ENCODE peak calls at places on chromosomes 1 and 21, in eight cellular contexts. G is fibroblast of pulmonary artery, E is keratinocyte, T is AG04449, P is IMR-90, N is OCI-LY7, D is skeletal muscle cell, F is BE2C. V is an unnamed sample.

GRCh38 chr1:3518256-3518655 is 63.8 kb downstream of the ARHGEF16 start:
- DNase-seq in E (no peak), F (no peak), P (no peak), D (no peak), G (no peak), T (no peak), N (no peak), V (no peak)

GRCh38 chr1:228555074-228555989 is 68.2 kb downstream of the RNF187 start:
- DNase-seq in P (no peak), F (peak), E (no peak), D (no peak), N (peak), T (no peak), G (no peak), V (no peak)

GRCh38 chr1:90340604-90341003 is 345.7 kb downstream of the ZNF326 start:
- DNase-seq in G (no peak), N (no peak), P (no peak), F (no peak), T (no peak), D (no peak), E (no peak), V (no peak)

GRCh38 chr1:27968692-27969091 is 8.9 kb downstream of the XKR8 start:
- DNase-seq in T (peak), E (peak), F (no peak), D (peak), P (peak), N (no peak), G (peak), V (no peak)

GRCh38 chr1:201096977-201097856 is 15.0 kb downstream of the CACNA1S start:
- DNase-seq in N (no peak), P (no peak), F (no peak), G (no peak), E (no peak), D (no peak), T (no peak), V (no peak)

GRCh38 chr1:75053207-75053606 is 81.0 kb upstream of the LHX8 start:
- DNase-seq in F (no peak), T (no peak), P (no peak), E (no peak), D (no peak), N (no peak), G (no peak), V (no peak)

GRCh38 chr1:13583964-13584791 is 546 bp downstream of the PDPN start:
- DNase-seq in P (no peak), G (peak), E (no peak), F (no peak), N (no peak), T (no peak), D (no peak), V (peak)

GRCh38 chr1:161935264-161935663 is 88.4 kb downstream of the OLFML2B start:
- DNase-seq in N (no peak), F (no peak), E (no peak), D (no peak), P (no peak), G (no peak), T (no peak), V (no peak)

GRCh38 chr1:209585672-209586071 is 2.2 kb downstream of the CAMK1G start:
- DNase-seq in N (no peak), D (no peak), E (no peak), F (peak), G (peak), P (no peak), T (no peak), V (peak)

GRCh38 chr1:152111515-152111968 is 3.7 kb downstream of the TCHH start:
- DNase-seq in F (peak), G (peak), P (peak), D (peak), N (no peak), E (no peak), T (no peak), V (peak)
- H3K4me3 ChIP-seq in F (peak), G (peak), P (peak), D (peak), N (no peak), E (peak), T (peak), V (peak)

GRCh38 chr1:107175102-107175501 is 34.3 kb downstream of the NTNG1 start:
- DNase-seq in D (no peak), G (no peak), P (no peak), F (no peak), T (no peak), E (no peak), N (no peak), V (no peak)
- H3K4me3 ChIP-seq in D (no peak), G (no peak), P (no peak), F (no peak), T (no peak), E (no peak), N (no peak), V (no peak)

GRCh38 chr1:206727981-206728380 is 42.6 kb upstream of the IL19 start:
- DNase-seq in D (no peak), T (no peak), G (no peak), F (no peak), P (no peak), N (no peak), E (no peak), V (no peak)

GRCh38 chr1:206728588-206728987 is 42.0 kb upstream of the IL19 start:
- DNase-seq in E (no peak), D (no peak), F (no peak), P (no peak), G (no peak), N (no peak), T (no peak), V (no peak)

GRCh38 chr1:206729507-206729906 is 41.1 kb upstream of the IL19 start:
- DNase-seq in E (no peak), G (no peak), N (no peak), T (no peak), P (no peak), D (no peak), F (no peak), V (no peak)

GRCh38 chr1:206732508-206732907 is 38.1 kb upstream of the IL19 start:
- DNase-seq in G (no peak), P (no peak), N (no peak), F (no peak), E (no peak), D (no peak), T (no peak), V (no peak)

DNA sequence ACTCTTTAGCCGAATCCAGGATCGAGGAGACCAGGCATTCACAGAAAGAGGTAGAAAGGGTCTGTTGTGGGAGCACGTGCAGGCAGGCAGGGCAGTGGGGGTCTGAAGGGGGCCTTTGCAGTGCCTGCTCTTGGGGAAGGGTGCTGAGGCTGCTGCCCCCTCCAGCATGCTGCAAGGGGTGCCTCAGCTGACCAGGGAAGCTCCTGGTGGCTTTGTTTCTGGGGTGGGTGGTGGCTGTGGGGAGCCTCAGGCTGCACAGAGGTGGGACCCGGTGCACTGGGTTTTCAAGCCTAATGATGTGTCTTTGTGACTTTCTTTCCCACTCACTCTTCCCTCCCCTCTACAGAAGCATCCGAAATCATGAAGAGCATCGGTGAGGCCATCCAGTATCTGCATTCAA is 41.5 kb upstream of the IL19 start:
- DNase-seq in N (no peak), T (no peak), E (no peak), G (no peak), P (no peak), D (no peak), F (no peak), V (no peak)
- H3K4me3 ChIP-seq in N (no peak), T (no peak), E (no peak), G (no peak), P (no peak), D (no peak), F (no peak), V (no peak)

GRCh38 chr1:22100168-22100567 is 42.7 kb downstream of the WNT4 start:
- DNase-seq in G (no peak), D (no peak), F (no peak), P (no peak), T (no peak), E (no peak), N (no peak), V (no peak)
- H3K4me3 ChIP-seq in G (no peak), D (no peak), F (no peak), P (no peak), T (no peak), E (no peak), N (no peak), V (no peak)

DNA sequence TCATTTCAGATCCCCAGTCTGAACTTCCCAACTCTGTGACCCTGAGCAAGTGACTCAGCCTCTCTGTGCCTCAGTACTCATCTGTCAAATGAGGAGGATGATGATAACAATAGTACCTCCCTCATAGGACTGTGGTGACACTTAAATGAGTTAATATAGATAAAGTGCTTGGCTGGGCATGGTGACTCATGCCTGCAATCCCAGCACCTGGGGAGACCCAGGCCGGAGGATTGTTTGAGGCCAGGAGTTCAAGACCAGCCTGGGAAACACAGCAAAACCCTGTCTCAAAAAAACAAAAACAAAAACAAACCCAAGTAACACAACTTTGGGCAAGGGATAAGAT is 4.8 kb upstream of the ECE1 start:
- DNase-seq in P (peak), G (peak), T (no peak), F (no peak), D (no peak), E (no peak), N (no peak), V (no peak)
- H3K4me3 ChIP-seq in P (no peak), G (no peak), T (no peak), F (no peak), D (no peak), E (no peak), N (peak), V (no peak)

GRCh38 chr1:45925728-45926287 is 122.4 kb downstream of the MAST2 start:
- DNase-seq in F (no peak), E (no peak), D (no peak), P (no peak), G (no peak), T (no peak), N (peak), V (no peak)
- H3K4me3 ChIP-seq in F (no peak), E (no peak), D (no peak), P (no peak), G (no peak), T (no peak), N (peak), V (no peak)

DNA sequence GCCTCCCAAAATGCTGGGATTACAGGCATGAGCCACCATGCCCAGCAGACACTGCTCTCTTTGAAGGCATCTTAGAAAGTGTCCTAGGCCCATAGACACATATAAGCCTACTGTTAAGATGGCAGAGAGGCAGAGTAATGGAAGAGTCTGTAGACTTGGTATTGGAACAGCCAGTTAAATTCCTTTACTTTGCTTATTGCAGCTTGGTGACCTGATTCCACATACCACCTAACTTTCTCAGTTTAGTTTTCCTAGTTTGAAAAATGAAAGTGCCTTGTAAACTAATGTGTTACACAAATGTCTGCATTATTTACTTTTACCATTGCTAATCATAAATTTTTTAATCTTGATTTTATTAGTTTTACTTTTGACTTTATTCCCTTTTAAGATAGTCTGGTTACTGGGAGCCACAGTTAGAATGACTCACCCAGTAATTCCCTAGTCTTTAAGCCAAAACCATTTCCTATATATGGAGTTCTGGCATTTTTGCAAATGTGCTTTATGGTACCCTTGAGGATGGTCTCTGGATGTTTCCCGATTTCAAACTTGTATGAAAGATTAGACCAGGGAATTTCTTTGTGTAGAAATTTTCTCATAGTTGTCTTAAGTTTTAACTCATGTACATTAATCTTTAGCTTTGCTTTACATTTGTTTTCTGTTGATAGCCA is 6.4 kb downstream of the SMAP2 start:
- DNase-seq in N (no peak), D (peak), E (no peak), P (peak), F (no peak), G (peak), T (no peak), V (no peak)
- H3K4me3 ChIP-seq in N (peak), D (no peak), E (no peak), P (no peak), F (no peak), G (no peak), T (no peak), V (no peak)

GRCh38 chr21:38807987-38808386 is 2.3 kb downstream of the ETS2 start:
- DNase-seq in T (no peak), G (no peak), N (no peak), E (no peak), F (no peak), D (no peak), P (peak), V (no peak)
- H3K4me3 ChIP-seq in T (peak), G (peak), N (peak), E (peak), F (peak), D (peak), P (peak), V (peak)

GRCh38 chr1:113641396-113641795 is 117.9 kb downstream of the PHTF1 start:
- DNase-seq in G (no peak), P (peak), N (no peak), D (no peak), F (no peak), T (no peak), E (no peak), V (no peak)
- H3K4me3 ChIP-seq in G (no peak), P (no peak), N (no peak), D (no peak), F (no peak), T (no peak), E (no peak), V (no peak)

V was measured in aorta.